ENCODE peak calls at places on chromosomes 4 and X, in four cellular contexts. One of them, this sample, is unnamed.

GRCh38 chr4:114386637-114387233 is 211.9 kb upstream of the UGT8 start:
- DNase-seq in upper lobe of right lung: no peak
- DNase-seq in effector memory CD8-positive, alpha-beta T cell: no peak
- DNase-seq in mucosa of descending colon: peak
- DNase-seq in this sample: peak

GRCh38 chr4:137663376-137664054 is 131.2 kb upstream of the PCDH18 start:
- DNase-seq in upper lobe of right lung: no peak
- DNase-seq in effector memory CD8-positive, alpha-beta T cell: no peak
- DNase-seq in mucosa of descending colon: no peak
- DNase-seq in this sample: no peak

GRCh38 chrX:130086414-130087207 is 23.7 kb downstream of the ELF4 start:
- DNase-seq in upper lobe of right lung: no peak
- DNase-seq in effector memory CD8-positive, alpha-beta T cell: peak
- DNase-seq in mucosa of descending colon: no peak
- DNase-seq in this sample: no peak

GRCh38 chr4:158229768-158230167 is 19.5 kb downstream of the TMEM144 start:
- DNase-seq in upper lobe of right lung: no peak
- DNase-seq in effector memory CD8-positive, alpha-beta T cell: no peak
- DNase-seq in mucosa of descending colon: no peak
- DNase-seq in this sample: no peak

GRCh38 chr4:169254546-169254983 is 16.2 kb downstream of the SH3RF1 start:
- DNase-seq in upper lobe of right lung: no peak
- DNase-seq in effector memory CD8-positive, alpha-beta T cell: no peak
- DNase-seq in mucosa of descending colon: peak
- DNase-seq in this sample: no peak

GRCh38 chr4:173171098-173171497 is 2.5 kb downstream of the GALNT7 start:
- DNase-seq in upper lobe of right lung: no peak
- DNase-seq in effector memory CD8-positive, alpha-beta T cell: no peak
- DNase-seq in mucosa of descending colon: no peak
- DNase-seq in this sample: peak

GRCh38 chr4:112518675-112519074 is 2.7 kb upstream of the NEUROG2 start:
- DNase-seq in upper lobe of right lung: no peak
- DNase-seq in effector memory CD8-positive, alpha-beta T cell: no peak
- DNase-seq in mucosa of descending colon: no peak
- DNase-seq in this sample: peak

GRCh38 chr4:127781303-127782024 is 658 bp upstream of the HSPA4L start:
- DNase-seq in upper lobe of right lung: peak
- DNase-seq in effector memory CD8-positive, alpha-beta T cell: no peak
- DNase-seq in mucosa of descending colon: peak
- DNase-seq in this sample: no peak

GRCh38 chrX:105872921-105873320 is 50.6 kb downstream of the NRK start:
- DNase-seq in upper lobe of right lung: no peak
- DNase-seq in effector memory CD8-positive, alpha-beta T cell: no peak
- DNase-seq in mucosa of descending colon: no peak
- DNase-seq in this sample: peak

GRCh38 chr4:138263438-138263837 is 21.3 kb upstream of the SLC7A11 start:
- DNase-seq in upper lobe of right lung: no peak
- DNase-seq in effector memory CD8-positive, alpha-beta T cell: no peak
- DNase-seq in mucosa of descending colon: no peak
- DNase-seq in this sample: no peak

GRCh38 chrX:144616317-144616716 is 631.0 kb upstream of the SPANXN1 start:
- DNase-seq in upper lobe of right lung: no peak
- DNase-seq in effector memory CD8-positive, alpha-beta T cell: no peak
- DNase-seq in mucosa of descending colon: no peak
- DNase-seq in this sample: no peak

GRCh38 chrX:70421618-70422017 is 1.5 kb upstream of the GDPD2 start:
- DNase-seq in upper lobe of right lung: no peak
- DNase-seq in effector memory CD8-positive, alpha-beta T cell: no peak
- DNase-seq in mucosa of descending colon: no peak
- DNase-seq in this sample: no peak

This sample was measured in SK-MEL-5.